ENCODE peak calls at places on chromosomes 16 and 17, in eight cellular contexts. T is upper lobe of right lung; S is ascending aorta; O is mammary epithelial cell; J is cardiac fibroblast; K is HCT116; F is CD8-positive, alpha-beta memory T cell; Z is brain microvascular endothelial cell. D is an unnamed sample.

GRCh38 chr17:50871369-50871768 is 5.2 kb upstream of the TOB1 start:
- DNase-seq in S (no peak), J (no peak), T (no peak), O (no peak), K (no peak), F (peak), Z (no peak), D (peak)

GRCh38 chr16:11691771-11692170 is 23.5 kb downstream of the SNN start:
- DNase-seq in F (no peak), T (no peak), O (no peak), K (no peak), S (no peak), J (no peak), Z (no peak), D (no peak)

GRCh38 chr16:85055503-85056210 is 28.1 kb downstream of the KIAA0513 start:
- DNase-seq in O (peak), Z (peak), K (no peak), T (peak), F (peak), S (peak), J (peak), D (peak)

GRCh38 chr17:28735242-28735722 is 6.7 kb downstream of the NEK8 start:
- DNase-seq in S (no peak), O (peak), T (no peak), Z (peak), K (no peak), F (no peak), J (no peak), D (no peak)

GRCh38 chr17:80817861-80818260 is 173.8 kb upstream of the CHMP6 start:
- DNase-seq in S (peak), Z (peak), K (no peak), F (no peak), T (no peak), J (no peak), O (peak), D (no peak)

GRCh38 chr17:73311428-73311780 is 397 bp downstream of the CDC42EP4 start:
- DNase-seq in F (no peak), J (no peak), K (no peak), T (peak), Z (no peak), O (no peak), S (no peak), D (no peak)

GRCh38 chr16:3964686-3965290 is 84.3 kb upstream of the CREBBP start:
- DNase-seq in J (no peak), S (no peak), F (no peak), K (no peak), O (no peak), T (no peak), Z (no peak), D (no peak)

GRCh38 chr16:17173134-17173729 is 297.5 kb downstream of the XYLT1 start:
- DNase-seq in O (peak), T (peak), F (no peak), J (peak), K (no peak), Z (no peak), S (peak), D (peak)

GRCh38 chr17:74522381-74523090 is 8.7 kb downstream of the CD300LB start:
- DNase-seq in Z (no peak), F (no peak), J (no peak), K (no peak), S (no peak), O (no peak), T (no peak), D (no peak)

GRCh38 chr16:1297413-1297773 is 12.0 kb upstream of the UBE2I start:
- DNase-seq in F (no peak), T (no peak), O (no peak), Z (no peak), K (no peak), J (no peak), S (no peak), D (no peak)

GRCh38 chr17:80664217-80664780 is 119.7 kb downstream of the RPTOR start:
- DNase-seq in Z (no peak), O (no peak), F (no peak), S (no peak), T (no peak), K (no peak), J (no peak), D (no peak)

GRCh38 chr17:76872221-76872873 is 4.1 kb downstream of the MGAT5B start:
- DNase-seq in F (peak), Z (peak), J (peak), K (peak), S (no peak), O (peak), T (no peak), D (no peak)

GRCh38 chr16:8864480-8864879 is 4.3 kb downstream of the CARHSP1 start:
- DNase-seq in Z (no peak), T (no peak), O (no peak), F (no peak), S (no peak), K (no peak), J (no peak), D (no peak)

GRCh38 chr16:4494746-4495490 is 18.7 kb downstream of the HMOX2 start:
- DNase-seq in S (no peak), T (no peak), K (peak), F (no peak), Z (peak), J (peak), O (peak), D (no peak)

GRCh38 chr16:58614212-58614611 is 15.4 kb downstream of the CNOT1 start:
- DNase-seq in S (no peak), O (peak), Z (peak), F (no peak), J (peak), K (no peak), T (no peak), D (no peak)

GRCh38 chr16:67842509-67843342 is 606 bp downstream of the THAP11 start:
- DNase-seq in S (peak), Z (peak), O (peak), J (peak), T (peak), K (no peak), F (peak), D (peak)

GRCh38 chr16:57940382-57940966 is 30.5 kb downstream of the CNGB1 start:
- DNase-seq in K (no peak), O (no peak), Z (no peak), J (no peak), F (no peak), T (no peak), S (no peak), D (no peak)

GRCh38 chr16:3060339-3061127 is 4.9 kb upstream of the IL32 start:
- DNase-seq in K (no peak), T (no peak), J (no peak), Z (no peak), O (no peak), F (no peak), S (no peak), D (no peak)

GRCh38 chr16:65386707-65387106 is 264.8 kb upstream of the CDH11 start:
- DNase-seq in F (no peak), T (no peak), O (no peak), S (no peak), Z (no peak), J (no peak), K (no peak), D (no peak)

GRCh38 chr16:2481676-2482075 is 6.7 kb downstream of the TBC1D24 start:
- DNase-seq in T (no peak), F (no peak), Z (no peak), K (no peak), O (no peak), S (no peak), J (no peak), D (no peak)

GRCh38 chr17:7136266-7136877 is 21.8 kb upstream of the ASGR2 start:
- DNase-seq in J (peak), F (peak), S (peak), O (peak), K (peak), T (peak), Z (peak), D (peak)

GRCh38 chr17:62716834-62717588 is 89.5 kb downstream of the MRC2 start:
- DNase-seq in F (no peak), K (no peak), T (no peak), Z (no peak), O (no peak), S (no peak), J (no peak), D (no peak)

GRCh38 chr17:10261098-10261497 is 62.7 kb upstream of the GAS7 start:
- DNase-seq in T (no peak), F (no peak), J (no peak), K (no peak), Z (no peak), O (no peak), S (no peak), D (no peak)

GRCh38 chr17:82064433-82065192 is 991 bp downstream of the DUS1L start:
- DNase-seq in T (no peak), K (no peak), Z (no peak), F (no peak), S (no peak), J (no peak), O (peak), D (no peak)

GRCh38 chr17:77200711-77201110 is 59.9 kb downstream of the SEC14L1 start:
- DNase-seq in J (peak), K (no peak), F (no peak), S (peak), Z (no peak), O (peak), T (no peak), D (no peak)

GRCh38 chr17:33152793-33153192 is 140.3 kb downstream of the ASIC2 start:
- DNase-seq in T (no peak), S (no peak), J (no peak), Z (no peak), F (no peak), K (no peak), O (no peak), D (no peak)

GRCh38 chr17:79137015-79137770 is 62.6 kb downstream of the ENGASE start:
- DNase-seq in F (no peak), K (no peak), Z (no peak), S (no peak), T (no peak), O (no peak), J (no peak), D (no peak)

GRCh38 chr17:39551879-39552278 is 55.8 kb downstream of the NEUROD2 start:
- DNase-seq in K (no peak), J (peak), Z (peak), O (no peak), F (no peak), S (peak), T (no peak), D (no peak)

GRCh38 chr17:27577124-27577761 is 53.7 kb upstream of the LGALS9 start:
- DNase-seq in J (peak), Z (peak), F (no peak), O (peak), K (no peak), S (no peak), T (no peak), D (no peak)

GRCh38 chr17:55577687-55578086 is 66.4 kb upstream of the SMIM36 start:
- DNase-seq in F (peak), O (peak), T (peak), S (no peak), K (no peak), Z (peak), J (peak), D (no peak)
- H3K4me3 ChIP-seq in F (peak), O (no peak), T (peak), S (peak), K (no peak), Z (peak), J (no peak), D (no peak)

DNA sequence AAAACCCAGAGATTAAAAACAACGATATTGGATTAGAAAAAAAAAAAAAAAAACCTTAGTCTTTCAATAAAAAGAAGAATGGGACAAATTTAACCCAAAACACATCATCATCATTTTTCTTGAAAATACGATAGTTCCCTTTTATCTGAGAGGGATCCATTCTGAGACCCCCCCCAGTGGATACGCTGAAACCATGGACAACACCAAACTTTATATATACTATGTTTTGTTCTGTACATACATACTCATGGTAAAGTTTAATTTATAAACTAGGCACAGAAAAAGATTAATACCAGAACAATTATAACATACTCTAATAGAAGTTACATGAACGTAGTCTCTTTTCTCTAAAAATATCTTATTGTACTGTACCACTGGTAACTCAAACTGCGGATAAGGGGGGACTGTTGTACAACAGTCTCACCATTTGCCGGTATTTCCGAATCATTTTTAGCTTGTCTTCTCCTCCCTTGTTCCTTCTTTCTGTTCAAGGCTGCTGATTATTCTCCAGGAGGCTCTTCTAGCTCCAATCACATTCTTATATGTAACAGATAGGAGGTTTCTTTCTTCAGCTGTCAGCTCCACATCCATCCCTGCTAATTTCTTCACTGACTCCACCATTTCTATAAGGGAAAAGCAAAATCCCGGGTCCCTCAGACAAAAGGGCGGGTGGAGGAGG is 37.0 kb downstream of the RNF135 start:
- DNase-seq in K (no peak), J (no peak), S (no peak), F (no peak), O (no peak), T (no peak), Z (no peak), D (no peak)
- H3K4me3 ChIP-seq in K (no peak), J (peak), S (peak), F (peak), O (peak), T (peak), Z (peak), D (peak)

GRCh38 chr17:59848778-59849177 is 44.0 kb downstream of the TUBD1 start:
- DNase-seq in F (no peak), O (peak), J (peak), S (no peak), Z (peak), T (peak), K (no peak), D (no peak)
- H3K4me3 ChIP-seq in F (no peak), O (no peak), J (no peak), S (no peak), Z (no peak), T (no peak), K (no peak), D (no peak)

GRCh38 chr16:89191901-89192184 is 8.5 kb downstream of the SLC22A31 start:
- DNase-seq in T (no peak), Z (no peak), K (no peak), O (no peak), S (no peak), J (no peak), F (no peak), D (no peak)
- H3K4me3 ChIP-seq in T (peak), Z (peak), K (peak), O (peak), S (peak), J (peak), F (no peak), D (no peak)

GRCh38 chr17:16019347-16019746 is 19.7 kb downstream of the TTC19 start:
- DNase-seq in O (no peak), J (no peak), S (no peak), Z (no peak), K (no peak), F (no peak), T (no peak), D (no peak)

DNA sequence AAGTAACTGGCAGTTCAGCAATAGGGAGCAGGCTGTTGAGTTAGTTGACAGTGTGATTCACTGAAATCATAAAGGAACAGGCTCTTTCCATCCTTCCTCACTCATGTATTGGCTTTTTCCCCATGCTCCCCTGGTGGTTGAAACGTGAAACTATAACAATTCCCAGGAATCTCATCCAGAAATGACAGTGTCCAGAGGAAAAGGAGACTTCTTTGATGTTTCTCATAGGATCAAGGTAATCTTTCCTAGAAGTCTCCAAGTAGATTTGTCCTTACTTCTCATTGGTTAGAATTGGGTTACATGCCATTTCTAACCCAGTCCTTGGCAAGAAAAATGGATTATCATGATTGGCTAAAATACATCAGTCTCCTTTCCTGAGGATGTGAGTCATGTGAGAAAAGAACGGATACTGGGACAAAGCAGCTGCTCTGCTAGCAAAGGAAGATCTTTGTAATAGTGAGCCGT is 14.4 kb downstream of the TTC19 start:
- DNase-seq in T (no peak), S (no peak), J (peak), F (no peak), Z (peak), K (peak), O (peak), D (no peak)
- H3K4me3 ChIP-seq in T (no peak), S (no peak), J (no peak), F (no peak), Z (no peak), K (no peak), O (no peak), D (no peak)

GRCh38 chr17:66964083-66964771 is at the start of gene CACNG4:
- DNase-seq in O (no peak), K (no peak), T (no peak), Z (no peak), J (no peak), F (no peak), S (no peak), D (no peak)
- H3K4me3 ChIP-seq in O (peak), K (no peak), T (peak), Z (peak), J (peak), F (no peak), S (peak), D (peak)

D was measured in HL-60.